ENCODE peak calls at places on chromosomes 3 and 15, in five cellular contexts. T is Calu3; E is fibroblast of mammary gland; P is progenitor cell of endocrine pancreas; A is CD4-positive, alpha-beta T cell. G is an unnamed sample.

GRCh38 chr15:78317145-78317836 is 17.9 kb upstream of the SKIC8 start:
- DNase-seq in E (peak), T (peak), P (no peak), A (no peak), G (no peak)

GRCh38 chr3:52851348-52851747 is 16.5 kb upstream of the MUSTN1 start:
- DNase-seq in E (peak), P (peak), A (no peak), T (peak), G (peak)

GRCh38 chr3:108091498-108092259 is 848 bp upstream of the CD47 start:
- DNase-seq in A (peak), E (no peak), T (no peak), P (no peak), G (no peak)

GRCh38 chr15:89140595-89140994 is 52.3 kb downstream of the ABHD2 start:
- DNase-seq in E (no peak), P (no peak), T (no peak), A (no peak), G (no peak)

GRCh38 chr15:92797168-92798052 is 102.7 kb upstream of the CHD2 start:
- DNase-seq in A (no peak), E (peak), T (peak), P (no peak), G (peak)

GRCh38 chr15:101242160-101242998 is 9.5 kb downstream of the CHSY1 start:
- DNase-seq in T (no peak), P (no peak), A (peak), E (peak), G (peak)

GRCh38 chr3:189911001-189911400 is 209.7 kb downstream of the P3H2 start:
- DNase-seq in T (no peak), E (no peak), P (no peak), A (no peak), G (peak)

GRCh38 chr3:10447110-10447509 is 58.3 kb downstream of the ATP2B2 start:
- DNase-seq in P (no peak), A (no peak), E (no peak), T (no peak), G (no peak)

GRCh38 chr3:49856181-49857005 is at the start of gene TRAIP:
- DNase-seq in P (peak), E (peak), A (peak), T (peak), G (peak)
- TF ChIP-seq CTCF in P (no peak), E (no peak), A (no peak), T (no peak), G (no peak)

GRCh38 chr3:54891540-54891897 is 36.3 kb downstream of the LRTM1 start:
- DNase-seq in P (no peak), E (peak), T (peak), A (no peak), G (peak)
- TF ChIP-seq CTCF in P (peak), E (peak), T (no peak), A (no peak), G (peak)

GRCh38 chr3:193812791-193813505 is 219.9 kb downstream of the OPA1 start:
- DNase-seq in E (no peak), T (no peak), P (no peak), A (no peak), G (no peak)
- TF ChIP-seq CTCF in E (no peak), T (no peak), P (no peak), A (no peak), G (no peak)

DNA sequence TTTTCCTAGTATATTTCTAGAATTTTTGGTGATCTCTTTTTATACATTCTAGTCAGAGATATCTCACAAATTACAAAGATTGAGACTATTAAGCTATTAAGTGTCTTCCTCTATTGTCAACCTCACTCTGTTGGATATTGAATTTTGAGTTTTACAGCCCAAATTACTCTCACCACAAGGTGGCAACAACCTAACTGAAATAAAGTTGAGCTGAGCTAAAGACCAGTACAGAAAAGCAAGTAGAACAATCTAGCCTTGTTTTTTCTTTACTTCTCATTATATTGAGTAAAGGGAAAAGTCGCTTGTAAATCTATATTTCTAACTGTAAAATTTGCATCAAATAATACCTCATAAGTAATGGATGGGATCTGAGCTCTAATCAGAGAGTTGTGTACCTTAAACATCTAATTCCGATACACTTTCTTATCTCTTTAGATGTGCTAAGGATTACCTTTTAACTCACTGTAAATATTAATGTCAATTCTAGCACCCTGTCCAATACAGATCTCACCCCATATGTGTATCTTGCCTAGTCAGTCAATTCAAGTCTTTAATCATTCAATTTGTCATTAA is 13.6 kb upstream of the COMMD2 start:
- DNase-seq in T (peak), A (no peak), P (no peak), E (peak), G (peak)
- TF ChIP-seq CTCF in T (peak), A (peak), P (peak), E (peak), G (peak)

GRCh38 chr3:126209741-126210140 is 29.4 kb upstream of the ALDH1L1 start:
- DNase-seq in P (no peak), A (no peak), T (no peak), E (no peak), G (no peak)

GRCh38 chr3:126213376-126214044 is 33.1 kb upstream of the ALDH1L1 start:
- DNase-seq in A (no peak), P (no peak), T (no peak), E (no peak), G (peak)

GRCh38 chr3:126211569-126211968 is 31.2 kb upstream of the ALDH1L1 start:
- DNase-seq in A (no peak), E (no peak), T (peak), P (no peak), G (peak)

GRCh38 chr3:126212250-126212628 is 31.9 kb upstream of the ALDH1L1 start:
- DNase-seq in A (no peak), P (no peak), T (no peak), E (no peak), G (no peak)

GRCh38 chr3:126212629-126213375 is 32.4 kb upstream of the ALDH1L1 start:
- DNase-seq in A (no peak), E (peak), P (peak), T (peak), G (peak)
- TF ChIP-seq CTCF in A (no peak), E (no peak), P (peak), T (peak), G (peak)

GRCh38 chr3:150546226-150547044 is at the start of the genes EIF2A and SERP1:
- DNase-seq in E (peak), T (peak), P (peak), A (peak), G (peak)
- TF ChIP-seq CTCF in E (no peak), T (no peak), P (no peak), A (no peak), G (no peak)

GRCh38 chr15:81744364-81744763 is 301.5 kb downstream of the MEX3B start:
- DNase-seq in P (no peak), A (no peak), E (no peak), T (no peak), G (no peak)

DNA sequence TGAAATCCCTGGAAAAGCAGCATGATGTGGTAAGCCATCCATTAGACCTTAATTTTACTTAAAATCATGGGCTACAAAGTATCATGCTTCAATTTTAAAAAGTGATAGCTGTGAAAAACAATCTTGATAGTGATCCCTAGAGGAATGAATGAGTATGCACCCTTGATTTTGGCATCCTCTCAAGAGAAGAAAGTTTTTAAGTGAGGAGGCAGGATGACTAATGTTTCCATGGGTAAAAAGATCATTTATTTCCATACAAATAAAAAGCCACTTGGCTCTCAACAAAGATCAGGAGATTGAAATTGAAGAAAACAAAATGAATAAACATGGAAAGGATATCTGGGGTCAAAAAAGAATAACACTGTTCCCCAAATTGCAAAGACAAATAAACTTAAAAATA is 305.4 kb downstream of the MEX3B start:
- DNase-seq in P (no peak), T (no peak), E (peak), A (no peak), G (peak)
- TF ChIP-seq CTCF in P (no peak), T (no peak), E (no peak), A (no peak), G (no peak)

DNA sequence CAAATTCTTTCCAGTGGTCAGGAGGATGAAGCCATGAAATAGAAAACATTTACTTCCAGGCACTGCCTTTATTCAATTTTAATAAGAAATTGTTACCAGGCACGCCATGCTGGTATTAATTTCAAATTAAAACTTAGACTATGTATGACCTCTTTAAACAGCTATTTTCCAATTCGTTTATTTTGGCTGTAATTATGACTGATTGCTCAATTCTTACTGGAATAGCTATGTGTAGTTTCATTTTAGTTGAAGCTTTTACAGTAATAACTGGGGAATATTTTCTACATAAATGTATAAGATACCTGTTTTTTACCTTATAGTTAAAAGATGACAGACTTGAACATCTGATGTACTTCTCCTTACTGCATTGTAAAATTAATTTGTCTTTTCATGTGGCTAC is 480.0 kb upstream of the GOLIM4 start:
- DNase-seq in A (no peak), T (no peak), E (no peak), P (no peak), G (no peak)
- TF ChIP-seq CTCF in A (no peak), T (no peak), E (no peak), P (no peak), G (no peak)

DNA sequence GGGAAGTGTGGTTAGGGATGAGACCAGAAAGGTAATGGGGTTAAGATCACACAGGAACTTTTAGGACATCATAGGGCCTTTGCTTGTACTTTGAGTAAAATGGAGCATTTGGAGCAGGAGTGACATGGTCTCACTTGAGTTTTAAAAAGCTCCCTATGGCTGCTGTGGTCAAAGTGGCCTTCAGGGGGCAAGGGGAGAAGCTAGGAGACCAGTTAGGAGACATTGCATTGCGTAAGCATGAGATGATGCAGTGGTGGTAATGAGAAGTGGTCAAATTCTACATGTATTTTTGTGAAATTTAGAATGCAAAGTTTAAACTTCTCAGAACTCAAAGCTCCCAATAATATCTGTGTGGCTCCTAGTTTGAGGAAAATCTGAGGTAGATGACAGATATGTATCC is 27.9 kb downstream of the MED12L start:
- DNase-seq in T (no peak), P (no peak), E (no peak), A (no peak), G (no peak)
- TF ChIP-seq CTCF in T (no peak), P (no peak), E (no peak), A (no peak), G (no peak)